ENCODE peak calls at places on chromosomes 16 and 17, in six cellular contexts. One of them, this sample, is unnamed.

GRCh38 chr17:44557653-44558285 is 485 bp downstream of the FZD2 start:
- DNase-seq in fibroblast of the conjunctiva: no peak
- DNase-seq in SW 1271: no peak
- DNase-seq in epithelial cell of prostate: no peak
- DNase-seq in GM20000: peak
- DNase-seq in IMR-90: peak
- DNase-seq in this sample: no peak

GRCh38 chr17:50532452-50533024 is at the start of gene EPN3:
- DNase-seq in fibroblast of the conjunctiva: no peak
- DNase-seq in SW 1271: no peak
- DNase-seq in epithelial cell of prostate: no peak
- DNase-seq in GM20000: no peak
- DNase-seq in IMR-90: no peak
- DNase-seq in this sample: no peak

GRCh38 chr17:40534431-40535189 is 30.7 kb downstream of the CCR7 start:
- DNase-seq in fibroblast of the conjunctiva: no peak
- DNase-seq in SW 1271: no peak
- DNase-seq in epithelial cell of prostate: no peak
- DNase-seq in GM20000: no peak
- DNase-seq in IMR-90: no peak
- DNase-seq in this sample: peak

GRCh38 chr16:83810906-83811305 is 3.1 kb downstream of the HSBP1 start:
- DNase-seq in fibroblast of the conjunctiva: no peak
- DNase-seq in SW 1271: no peak
- DNase-seq in epithelial cell of prostate: no peak
- DNase-seq in GM20000: no peak
- DNase-seq in IMR-90: no peak
- DNase-seq in this sample: no peak

GRCh38 chr17:81878294-81878693 is 7.2 kb upstream of the ARHGDIA start:
- DNase-seq in fibroblast of the conjunctiva: no peak
- DNase-seq in SW 1271: no peak
- DNase-seq in epithelial cell of prostate: no peak
- DNase-seq in GM20000: no peak
- DNase-seq in IMR-90: peak
- DNase-seq in this sample: no peak

GRCh38 chr17:36608794-36609497 is 7.6 kb downstream of the MRM1 start:
- DNase-seq in fibroblast of the conjunctiva: peak
- DNase-seq in SW 1271: peak
- DNase-seq in epithelial cell of prostate: peak
- DNase-seq in GM20000: no peak
- DNase-seq in IMR-90: peak
- DNase-seq in this sample: peak

GRCh38 chr17:61581611-61582349 is 9.2 kb downstream of the NACA2 start:
- DNase-seq in fibroblast of the conjunctiva: no peak
- DNase-seq in SW 1271: no peak
- DNase-seq in epithelial cell of prostate: no peak
- DNase-seq in GM20000: no peak
- DNase-seq in IMR-90: peak
- DNase-seq in this sample: no peak

GRCh38 chr16:70396209-70396904 is 42.5 kb downstream of the ST3GAL2 start:
- DNase-seq in fibroblast of the conjunctiva: no peak
- DNase-seq in SW 1271: no peak
- DNase-seq in epithelial cell of prostate: no peak
- DNase-seq in GM20000: no peak
- DNase-seq in IMR-90: peak
- DNase-seq in this sample: peak

GRCh38 chr17:1156864-1157263 is 22.9 kb downstream of the ABR start:
- DNase-seq in fibroblast of the conjunctiva: no peak
- DNase-seq in SW 1271: no peak
- DNase-seq in epithelial cell of prostate: no peak
- DNase-seq in GM20000: no peak
- DNase-seq in IMR-90: no peak
- DNase-seq in this sample: no peak

GRCh38 chr16:81641403-81642106 is 137.5 kb upstream of the PLCG2 start:
- DNase-seq in fibroblast of the conjunctiva: no peak
- DNase-seq in SW 1271: no peak
- DNase-seq in epithelial cell of prostate: no peak
- DNase-seq in GM20000: no peak
- DNase-seq in IMR-90: no peak
- DNase-seq in this sample: no peak

GRCh38 chr16:27230562-27230991 is 27.3 kb downstream of the KDM8 start:
- DNase-seq in fibroblast of the conjunctiva: no peak
- DNase-seq in SW 1271: no peak
- DNase-seq in epithelial cell of prostate: no peak
- DNase-seq in GM20000: no peak
- DNase-seq in IMR-90: no peak
- DNase-seq in this sample: no peak

GRCh38 chr17:57268176-57268575 is 11.9 kb downstream of the MSI2 start:
- DNase-seq in fibroblast of the conjunctiva: no peak
- DNase-seq in SW 1271: no peak
- DNase-seq in epithelial cell of prostate: no peak
- DNase-seq in GM20000: no peak
- DNase-seq in IMR-90: no peak
- DNase-seq in this sample: no peak

GRCh38 chr16:54955757-54956156 is 25.1 kb downstream of the IRX5 start:
- DNase-seq in fibroblast of the conjunctiva: no peak
- DNase-seq in SW 1271: no peak
- DNase-seq in epithelial cell of prostate: no peak
- DNase-seq in GM20000: no peak
- DNase-seq in IMR-90: no peak
- DNase-seq in this sample: no peak

GRCh38 chr17:74744714-74745547 is 3.5 kb upstream of the NHERF1 start:
- DNase-seq in fibroblast of the conjunctiva: no peak
- DNase-seq in SW 1271: peak
- DNase-seq in epithelial cell of prostate: no peak
- DNase-seq in GM20000: peak
- DNase-seq in IMR-90: peak
- DNase-seq in this sample: peak

GRCh38 chr16:81204794-81205680 is 33.5 kb upstream of the BCO1 start:
- DNase-seq in fibroblast of the conjunctiva: peak
- DNase-seq in SW 1271: peak
- DNase-seq in epithelial cell of prostate: no peak
- DNase-seq in GM20000: peak
- DNase-seq in IMR-90: peak
- DNase-seq in this sample: peak

GRCh38 chr16:75052481-75053211 is 53.8 kb downstream of the ZNRF1 start:
- DNase-seq in fibroblast of the conjunctiva: no peak
- DNase-seq in SW 1271: no peak
- DNase-seq in epithelial cell of prostate: no peak
- DNase-seq in GM20000: no peak
- DNase-seq in IMR-90: no peak
- DNase-seq in this sample: peak

GRCh38 chr17:59607817-59608403 is 11.8 kb upstream of the CLTC start:
- DNase-seq in fibroblast of the conjunctiva: no peak
- DNase-seq in SW 1271: no peak
- DNase-seq in epithelial cell of prostate: no peak
- DNase-seq in GM20000: no peak
- DNase-seq in IMR-90: no peak
- DNase-seq in this sample: peak

GRCh38 chr16:84699147-84699711 is 571 bp upstream of the USP10 start:
- DNase-seq in fibroblast of the conjunctiva: no peak
- DNase-seq in SW 1271: no peak
- DNase-seq in epithelial cell of prostate: no peak
- DNase-seq in GM20000: no peak
- DNase-seq in IMR-90: no peak
- DNase-seq in this sample: no peak

GRCh38 chr17:50466371-50467113 is 2.1 kb downstream of the CHAD start:
- DNase-seq in fibroblast of the conjunctiva: no peak
- DNase-seq in SW 1271: no peak
- DNase-seq in epithelial cell of prostate: no peak
- DNase-seq in GM20000: no peak
- DNase-seq in IMR-90: no peak
- DNase-seq in this sample: no peak

GRCh38 chr17:59572301-59572924 is 7.0 kb downstream of the DHX40 start:
- DNase-seq in fibroblast of the conjunctiva: no peak
- DNase-seq in SW 1271: no peak
- DNase-seq in epithelial cell of prostate: no peak
- DNase-seq in GM20000: peak
- DNase-seq in IMR-90: peak
- DNase-seq in this sample: no peak

GRCh38 chr17:46832306-46832895 is 13.9 kb upstream of the WNT3 start:
- DNase-seq in fibroblast of the conjunctiva: no peak
- DNase-seq in SW 1271: no peak
- DNase-seq in epithelial cell of prostate: no peak
- DNase-seq in GM20000: no peak
- DNase-seq in IMR-90: no peak
- DNase-seq in this sample: no peak

GRCh38 chr17:80034977-80035686 is 540 bp downstream of the TBC1D16 start:
- DNase-seq in fibroblast of the conjunctiva: no peak
- DNase-seq in SW 1271: no peak
- DNase-seq in epithelial cell of prostate: no peak
- DNase-seq in GM20000: peak
- DNase-seq in IMR-90: peak
- DNase-seq in this sample: no peak

GRCh38 chr16:52964290-52964689 is 88.4 kb downstream of the CHD9NB start:
- DNase-seq in fibroblast of the conjunctiva: no peak
- DNase-seq in SW 1271: no peak
- DNase-seq in epithelial cell of prostate: no peak
- DNase-seq in GM20000: no peak
- DNase-seq in IMR-90: no peak
- DNase-seq in this sample: no peak

GRCh38 chr16:4375717-4376116 is 4.1 kb downstream of the VASN start:
- DNase-seq in fibroblast of the conjunctiva: no peak
- DNase-seq in SW 1271: no peak
- DNase-seq in epithelial cell of prostate: no peak
- DNase-seq in GM20000: no peak
- DNase-seq in IMR-90: no peak
- DNase-seq in this sample: no peak

GRCh38 chr17:72590382-72590781 is 469.6 kb downstream of the SOX9 start:
- DNase-seq in fibroblast of the conjunctiva: peak
- DNase-seq in SW 1271: no peak
- DNase-seq in epithelial cell of prostate: no peak
- DNase-seq in GM20000: no peak
- DNase-seq in IMR-90: peak
- DNase-seq in this sample: no peak

GRCh38 chr17:50107790-50108414 is 12.8 kb downstream of the PDK2 start:
- DNase-seq in fibroblast of the conjunctiva: no peak
- DNase-seq in SW 1271: no peak
- DNase-seq in epithelial cell of prostate: peak
- DNase-seq in GM20000: no peak
- DNase-seq in IMR-90: peak
- DNase-seq in this sample: no peak

This sample was measured in K562.